ENCODE peak calls at places on chromosomes 7 and 10, in five cellular contexts. H, O, K, V and L are unnamed samples.
A peak's percentile ranks its signal among the peaks of the same experiment; 100 is the strongest.

GRCh38 chr10:26717476-26717875 is 20.0 kb downstream of the PDSS1 start:
- DNase-seq in K (no peak), H (peak; percentile 17), V (no peak), O (no peak), L (no peak)

GRCh38 chr7:133044722-133045473 is 37.0 kb downstream of the CHCHD3 start:
- DNase-seq in H (peak; percentile 39), K (no peak), V (no peak), O (no peak), L (no peak)

GRCh38 chr10:9254353-9254752 is 1199.9 kb downstream of the GATA3 start:
- DNase-seq in V (no peak), O (peak; percentile 72), K (no peak), H (peak; percentile 2), L (peak; percentile 9)

GRCh38 chr7:107559864-107560263 is 3.9 kb downstream of the COG5 start:
- DNase-seq in O (peak; percentile 75), V (no peak), H (peak; percentile 81), K (no peak), L (peak; percentile 67)

GRCh38 chr10:14353291-14353913 is 22.7 kb upstream of the FRMD4A start:
- DNase-seq in O (no peak), H (no peak), V (no peak), K (no peak), L (no peak)

GRCh38 chr10:24642921-24643678 is 80.6 kb downstream of the ARHGAP21 start:
- DNase-seq in V (no peak), K (no peak), H (peak; percentile 90), O (peak; percentile 90), L (peak; percentile 90)

GRCh38 chr10:3852147-3852904 is 67.3 kb upstream of the KLF6 start:
- DNase-seq in K (peak; percentile 68), O (peak; percentile 94), V (peak; percentile 63), H (peak; percentile 99), L (peak; percentile 98)

GRCh38 chr10:19702215-19702614 is 114.0 kb upstream of the PLXDC2 start:
- DNase-seq in V (no peak), H (peak; percentile 73), K (no peak), O (peak; percentile 35), L (peak; percentile 52)

GRCh38 chr7:67402280-67402679 is 405.6 kb downstream of the TYW1 start:
- DNase-seq in K (no peak), V (no peak), H (no peak), O (no peak), L (no peak)

GRCh38 chr10:44316187-44316921 is 68.5 kb downstream of the CXCL12 start:
- DNase-seq in V (no peak), H (no peak), O (no peak), K (no peak), L (no peak)

GRCh38 chr7:91959023-91959422 is 18.4 kb downstream of the AKAP9 start:
- DNase-seq in K (no peak), O (no peak), V (no peak), H (no peak), L (no peak)

GRCh38 chr7:91949221-91950009 is 8.8 kb downstream of the AKAP9 start:
- DNase-seq in O (no peak), K (no peak), V (no peak), H (peak; percentile 30), L (peak; percentile 12)

GRCh38 chr7:91957236-91957635 is 16.6 kb downstream of the AKAP9 start:
- DNase-seq in O (no peak), K (no peak), V (no peak), H (no peak), L (no peak)

GRCh38 chr7:91957823-91958222 is 17.2 kb downstream of the AKAP9 start:
- DNase-seq in K (no peak), V (no peak), O (peak; percentile 11), H (no peak), L (peak; percentile 11)

GRCh38 chr7:91953618-91954017 is 13.0 kb downstream of the AKAP9 start:
- DNase-seq in O (peak; percentile 25), H (peak; percentile 53), K (no peak), V (no peak), L (peak; percentile 20)
- TF ChIP-seq CTCF in O (peak; percentile 16), H (peak; percentile 42), K (no peak), V (no peak), L (peak; percentile 22)

DNA sequence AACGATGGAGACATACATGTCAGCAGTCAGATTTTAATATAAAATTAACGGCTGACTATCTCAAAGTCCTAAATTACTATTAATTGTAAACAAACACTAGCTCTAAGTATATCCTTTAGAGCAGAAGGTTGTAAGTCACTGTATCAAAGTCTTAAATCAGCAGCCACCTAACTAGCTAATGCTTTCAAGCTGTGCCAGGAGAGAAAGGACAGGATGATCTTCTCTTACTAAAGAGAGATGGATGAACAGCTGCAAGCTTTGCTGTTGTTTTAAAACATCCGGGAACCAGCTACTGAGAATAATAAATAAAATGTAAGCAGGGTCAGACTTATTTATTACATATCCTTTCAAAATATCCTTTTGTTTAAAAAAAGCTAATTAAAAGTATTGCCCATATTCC is 24.0 kb upstream of the ABLIM1 start:
- DNase-seq in H (no peak), V (no peak), K (no peak), O (no peak), L (no peak)
- H3K4me3 ChIP-seq in H (no peak overlapping the region), V (no peak overlapping the region), K (no peak overlapping the region), O (no peak overlapping the region), L (no peak overlapping the region)

GRCh38 chr10:130808243-130808642 is 503.3 kb downstream of the TCERG1L start:
- DNase-seq in H (no peak), K (no peak), V (no peak), O (no peak), L (no peak)
- TF ChIP-seq CTCF in H (no peak), K (no peak), V (no peak), O (no peak), L (no peak)

DNA sequence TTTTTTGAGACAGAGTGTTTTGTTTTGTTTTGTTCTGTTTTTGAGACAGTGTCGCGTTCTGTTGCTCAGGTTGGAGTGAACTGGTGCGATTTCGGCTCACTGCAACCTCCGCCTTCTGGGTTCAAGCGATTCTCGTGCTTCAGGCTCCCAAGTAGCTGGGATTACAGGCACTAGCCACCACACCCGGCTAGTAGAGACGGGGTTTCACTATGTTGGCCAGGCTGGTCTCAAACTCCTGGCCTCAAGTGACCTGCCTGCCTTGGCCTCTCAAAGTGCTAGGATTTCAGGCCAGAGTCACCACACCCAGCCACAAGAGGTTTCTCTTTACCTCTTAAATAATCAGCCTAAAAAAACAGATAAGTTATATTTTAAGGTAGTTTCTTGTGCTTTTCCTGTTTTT is 8.7 kb upstream of the ARHGAP12 start:
- DNase-seq in V (no peak), H (no peak), K (no peak), O (no peak), L (no peak)
- H3K4me3 ChIP-seq in V (no peak overlapping the region), H (no peak overlapping the region), K (no peak overlapping the region), O (peak overlapping the region; percentile 16), L (no peak overlapping the region)

GRCh38 chr7:2403718-2404648 is 572 bp downstream of the CHST12 start:
- DNase-seq in O (peak; percentile 25), H (peak; percentile 35), V (peak; percentile 69), K (no peak), L (peak; percentile 35)
- TF ChIP-seq CTCF in O (peak; percentile 7), H (peak; percentile 31), V (peak; percentile 15), K (peak; percentile 12), L (peak; percentile 3)

GRCh38 chr7:55132550-55132889 is 113.7 kb downstream of the EGFR start:
- DNase-seq in V (no peak), K (no peak), H (no peak), O (no peak), L (no peak)

GRCh38 chr7:55131421-55131929 is 112.7 kb downstream of the EGFR start:
- DNase-seq in H (peak; percentile 60), K (no peak), O (no peak), V (no peak), L (no peak)

GRCh38 chr7:55134786-55135185 is 116.0 kb downstream of the EGFR start:
- DNase-seq in H (no peak), K (no peak), V (no peak), O (no peak), L (no peak)

GRCh38 chr7:55133630-55134392 is 115.0 kb downstream of the EGFR start:
- DNase-seq in K (no peak), H (peak; percentile 98), O (peak; percentile 98), V (no peak), L (peak; percentile 97)

GRCh38 chr7:55132890-55133551 is 114.2 kb downstream of the EGFR start:
- DNase-seq in K (no peak), V (no peak), H (peak; percentile 99), O (peak; percentile 98), L (peak; percentile 94)
- H3K4me3 ChIP-seq in K (no peak overlapping the region), V (no peak overlapping the region), H (no peak overlapping the region), O (peak overlapping the region; percentile 23), L (no peak overlapping the region)

GRCh38 chr7:99447943-99448342 is 9.2 kb downstream of the CPSF4 start:
- DNase-seq in O (no peak), H (no peak), V (no peak), K (no peak), L (no peak)
- TF ChIP-seq CTCF in O (peak; percentile 34), H (no peak), V (no peak), K (no peak), L (no peak)

DNA sequence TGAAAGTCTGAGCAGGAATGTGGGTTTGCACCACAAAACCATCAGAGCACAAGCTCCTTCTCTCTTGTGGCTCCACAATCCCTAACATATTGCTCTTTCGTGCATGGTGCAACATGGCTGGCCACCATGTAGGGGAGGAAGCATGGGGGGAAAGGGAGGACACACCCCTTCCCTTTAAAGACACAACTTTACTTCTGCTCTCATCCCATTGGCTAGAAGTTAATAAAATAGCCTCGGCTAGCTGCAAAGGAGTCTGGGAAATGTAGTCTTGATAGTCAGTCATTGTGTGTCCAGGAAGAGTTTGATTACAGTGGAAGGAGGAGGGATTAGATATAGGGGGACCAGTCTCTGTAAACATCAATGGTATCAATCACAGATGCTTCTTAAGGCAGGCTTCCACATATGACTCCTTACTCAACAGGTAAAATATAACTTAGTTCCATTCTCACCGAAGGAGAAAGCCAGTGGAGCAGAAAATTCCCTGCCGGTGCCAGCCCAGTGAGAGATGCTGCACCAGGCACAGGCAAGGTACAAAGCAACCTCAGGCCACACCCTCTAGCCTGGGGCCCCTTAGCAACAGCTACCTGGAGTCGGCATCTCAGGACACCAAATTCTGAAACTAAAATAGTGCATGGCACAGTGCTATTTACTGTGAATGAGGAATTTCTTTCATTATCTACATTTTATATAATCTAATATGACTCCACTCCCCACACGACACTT is 124.7 kb upstream of the CTBP2 start:
- DNase-seq in O (no peak), H (no peak), K (no peak), V (no peak), L (no peak)
- H3K4me3 ChIP-seq in O (no peak overlapping the region), H (no peak overlapping the region), K (no peak overlapping the region), V (no peak overlapping the region), L (no peak overlapping the region)